ENCODE peak calls at places on chromosome X, in eight cellular contexts. One of them, this sample, is unnamed.

GRCh38 chrX:53716328-53717088 is 30.0 kb upstream of the HUWE1 start:
- DNase-seq in activated CD4-positive, alpha-beta T cell treated with anti-CD3 and anti-CD28 coated beads, Interleukin-2, amount 50 U/mL, for 48 hours: peak
- DNase-seq in transverse colon: peak
- DNase-seq in activated T-cell treated with anti-CD3 and anti-CD28 coated beads for 1 hour: peak
- DNase-seq in left kidney: no peak
- DNase-seq in GM13977: no peak
- DNase-seq in HuH-7: no peak
- DNase-seq in naive thymus-derived CD4-positive, alpha-beta T cell: no peak
- DNase-seq in this sample: peak

GRCh38 chrX:40402771-40403533 is 177.8 kb upstream of the ATP6AP2 start:
- DNase-seq in GM13977: no peak
- DNase-seq in HuH-7: peak
- DNase-seq in activated CD4-positive, alpha-beta T cell treated with anti-CD3 and anti-CD28 coated beads, Interleukin-2, amount 50 U/mL, for 48 hours: no peak
- DNase-seq in left kidney: peak
- DNase-seq in naive thymus-derived CD4-positive, alpha-beta T cell: no peak
- DNase-seq in activated T-cell treated with anti-CD3 and anti-CD28 coated beads for 1 hour: no peak
- DNase-seq in transverse colon: peak
- DNase-seq in this sample: peak

GRCh38 chrX:108123591-108124366 is 32.2 kb downstream of the ATG4A start:
- DNase-seq in naive thymus-derived CD4-positive, alpha-beta T cell: no peak
- DNase-seq in activated T-cell treated with anti-CD3 and anti-CD28 coated beads for 1 hour: no peak
- DNase-seq in GM13977: no peak
- DNase-seq in transverse colon: no peak
- DNase-seq in left kidney: no peak
- DNase-seq in activated CD4-positive, alpha-beta T cell treated with anti-CD3 and anti-CD28 coated beads, Interleukin-2, amount 50 U/mL, for 48 hours: no peak
- DNase-seq in HuH-7: no peak
- DNase-seq in this sample: no peak

GRCh38 chrX:72052415-72053090 is 79.2 kb downstream of the RTL5 start:
- DNase-seq in HuH-7: no peak
- DNase-seq in left kidney: no peak
- DNase-seq in activated T-cell treated with anti-CD3 and anti-CD28 coated beads for 1 hour: no peak
- DNase-seq in activated CD4-positive, alpha-beta T cell treated with anti-CD3 and anti-CD28 coated beads, Interleukin-2, amount 50 U/mL, for 48 hours: no peak
- DNase-seq in transverse colon: no peak
- DNase-seq in GM13977: no peak
- DNase-seq in naive thymus-derived CD4-positive, alpha-beta T cell: no peak
- DNase-seq in this sample: no peak

GRCh38 chrX:37437160-37437559 is 88.0 kb downstream of the PRRG1 start:
- DNase-seq in activated CD4-positive, alpha-beta T cell treated with anti-CD3 and anti-CD28 coated beads, Interleukin-2, amount 50 U/mL, for 48 hours: no peak
- DNase-seq in naive thymus-derived CD4-positive, alpha-beta T cell: no peak
- DNase-seq in left kidney: no peak
- DNase-seq in activated T-cell treated with anti-CD3 and anti-CD28 coated beads for 1 hour: no peak
- DNase-seq in GM13977: no peak
- DNase-seq in HuH-7: no peak
- DNase-seq in transverse colon: no peak
- DNase-seq in this sample: no peak

GRCh38 chrX:153669174-153669890 is 4.3 kb downstream of the PNCK start:
- DNase-seq in GM13977: peak
- DNase-seq in activated T-cell treated with anti-CD3 and anti-CD28 coated beads for 1 hour: peak
- DNase-seq in activated CD4-positive, alpha-beta T cell treated with anti-CD3 and anti-CD28 coated beads, Interleukin-2, amount 50 U/mL, for 48 hours: peak
- DNase-seq in HuH-7: peak
- DNase-seq in left kidney: peak
- DNase-seq in naive thymus-derived CD4-positive, alpha-beta T cell: no peak
- DNase-seq in transverse colon: no peak
- DNase-seq in this sample: peak

GRCh38 chrX:149540133-149540620 is 635 bp upstream of the EOLA1 start:
- DNase-seq in activated T-cell treated with anti-CD3 and anti-CD28 coated beads for 1 hour: peak
- DNase-seq in GM13977: peak
- DNase-seq in naive thymus-derived CD4-positive, alpha-beta T cell: peak
- DNase-seq in left kidney: peak
- DNase-seq in HuH-7: peak
- DNase-seq in transverse colon: peak
- DNase-seq in activated CD4-positive, alpha-beta T cell treated with anti-CD3 and anti-CD28 coated beads, Interleukin-2, amount 50 U/mL, for 48 hours: peak
- DNase-seq in this sample: peak

GRCh38 chrX:111519215-111519614 is 7.8 kb downstream of the SERTM2 start:
- DNase-seq in naive thymus-derived CD4-positive, alpha-beta T cell: no peak
- DNase-seq in activated CD4-positive, alpha-beta T cell treated with anti-CD3 and anti-CD28 coated beads, Interleukin-2, amount 50 U/mL, for 48 hours: no peak
- DNase-seq in HuH-7: no peak
- DNase-seq in transverse colon: peak
- DNase-seq in activated T-cell treated with anti-CD3 and anti-CD28 coated beads for 1 hour: no peak
- DNase-seq in left kidney: peak
- DNase-seq in GM13977: no peak
- DNase-seq in this sample: no peak

GRCh38 chrX:104913348-104913747 is 307.1 kb downstream of the TEX13A start:
- DNase-seq in transverse colon: no peak
- DNase-seq in naive thymus-derived CD4-positive, alpha-beta T cell: no peak
- DNase-seq in left kidney: peak
- DNase-seq in GM13977: no peak
- DNase-seq in activated T-cell treated with anti-CD3 and anti-CD28 coated beads for 1 hour: no peak
- DNase-seq in activated CD4-positive, alpha-beta T cell treated with anti-CD3 and anti-CD28 coated beads, Interleukin-2, amount 50 U/mL, for 48 hours: no peak
- DNase-seq in HuH-7: peak
- DNase-seq in this sample: no peak

GRCh38 chrX:109199726-109200125 is 282.2 kb downstream of the GUCY2F start:
- DNase-seq in activated CD4-positive, alpha-beta T cell treated with anti-CD3 and anti-CD28 coated beads, Interleukin-2, amount 50 U/mL, for 48 hours: no peak
- DNase-seq in activated T-cell treated with anti-CD3 and anti-CD28 coated beads for 1 hour: no peak
- DNase-seq in transverse colon: no peak
- DNase-seq in GM13977: no peak
- DNase-seq in left kidney: no peak
- DNase-seq in naive thymus-derived CD4-positive, alpha-beta T cell: no peak
- DNase-seq in HuH-7: no peak
- DNase-seq in this sample: no peak

GRCh38 chrX:31590581-31591113 is 518.8 kb upstream of the FTHL17 start:
- DNase-seq in transverse colon: no peak
- DNase-seq in HuH-7: no peak
- DNase-seq in activated CD4-positive, alpha-beta T cell treated with anti-CD3 and anti-CD28 coated beads, Interleukin-2, amount 50 U/mL, for 48 hours: no peak
- DNase-seq in GM13977: no peak
- DNase-seq in left kidney: peak
- DNase-seq in naive thymus-derived CD4-positive, alpha-beta T cell: no peak
- DNase-seq in activated T-cell treated with anti-CD3 and anti-CD28 coated beads for 1 hour: no peak
- DNase-seq in this sample: no peak

GRCh38 chrX:8869812-8870211 is 68.6 kb upstream of the FAM9A start:
- DNase-seq in HuH-7: no peak
- DNase-seq in activated CD4-positive, alpha-beta T cell treated with anti-CD3 and anti-CD28 coated beads, Interleukin-2, amount 50 U/mL, for 48 hours: no peak
- DNase-seq in left kidney: no peak
- DNase-seq in GM13977: no peak
- DNase-seq in transverse colon: no peak
- DNase-seq in activated T-cell treated with anti-CD3 and anti-CD28 coated beads for 1 hour: no peak
- DNase-seq in naive thymus-derived CD4-positive, alpha-beta T cell: no peak
- DNase-seq in this sample: no peak

GRCh38 chrX:72125331-72126047 is 6.2 kb downstream of the RTL5 start:
- DNase-seq in left kidney: no peak
- DNase-seq in naive thymus-derived CD4-positive, alpha-beta T cell: no peak
- DNase-seq in HuH-7: no peak
- DNase-seq in activated T-cell treated with anti-CD3 and anti-CD28 coated beads for 1 hour: no peak
- DNase-seq in transverse colon: no peak
- DNase-seq in GM13977: no peak
- DNase-seq in activated CD4-positive, alpha-beta T cell treated with anti-CD3 and anti-CD28 coated beads, Interleukin-2, amount 50 U/mL, for 48 hours: no peak
- DNase-seq in this sample: no peak

GRCh38 chrX:118655561-118656246 is 71.7 kb upstream of the IL13RA1 start:
- DNase-seq in activated T-cell treated with anti-CD3 and anti-CD28 coated beads for 1 hour: no peak
- DNase-seq in activated CD4-positive, alpha-beta T cell treated with anti-CD3 and anti-CD28 coated beads, Interleukin-2, amount 50 U/mL, for 48 hours: no peak
- DNase-seq in naive thymus-derived CD4-positive, alpha-beta T cell: no peak
- DNase-seq in HuH-7: no peak
- DNase-seq in transverse colon: no peak
- DNase-seq in GM13977: no peak
- DNase-seq in left kidney: no peak
- DNase-seq in this sample: no peak

GRCh38 chrX:147637190-147637589 is 274.5 kb upstream of the FMR1 start:
- DNase-seq in activated CD4-positive, alpha-beta T cell treated with anti-CD3 and anti-CD28 coated beads, Interleukin-2, amount 50 U/mL, for 48 hours: no peak
- DNase-seq in HuH-7: no peak
- DNase-seq in activated T-cell treated with anti-CD3 and anti-CD28 coated beads for 1 hour: no peak
- DNase-seq in left kidney: no peak
- DNase-seq in naive thymus-derived CD4-positive, alpha-beta T cell: no peak
- DNase-seq in transverse colon: no peak
- DNase-seq in GM13977: no peak
- DNase-seq in this sample: peak

This sample was measured in mucosa of descending colon.